ENCODE peak calls at places on chromosomes 5 and 9, in ten cellular contexts. I is IMR-90, A is heart left ventricle, Q is transverse colon, G is A549, N is sigmoid colon, R is ovary, O is K562, B is gastrocnemius medialis, K is vagina. W is an unnamed sample.

GRCh38 chr5:89313044-89313443 is 430.1 kb upstream of the MEF2C start:
- DNase-seq in K (no peak), N (no peak), A (no peak), R (no peak), Q (no peak), B (no peak), G (no peak), O (no peak), I (peak; percentile 74), W (no peak)

GRCh38 chr9:84325347-84325982 is 15.1 kb downstream of the SLC28A3 start:
- DNase-seq in O (no peak), I (peak; percentile 48), A (no peak), Q (no peak), K (no peak), G (no peak), R (no peak), B (no peak), N (no peak), W (peak; percentile 61)

GRCh38 chr5:111805071-111805470 is 48.1 kb upstream of the NREP start:
- DNase-seq in K (no peak), Q (no peak), I (no peak), G (no peak), O (no peak), R (no peak), A (no peak), B (no peak), N (no peak), W (no peak)

GRCh38 chr9:7328453-7328852 is 471.1 kb downstream of the DMAC1 start:
- DNase-seq in O (no peak), K (no peak), R (no peak), Q (no peak), A (no peak), I (no peak), N (no peak), B (no peak), G (no peak), W (no peak)

GRCh38 chr5:173327084-173327947 is 898 bp downstream of the STC2 start:
- DNase-seq in G (peak; percentile 45), R (no peak), O (peak; percentile 53), N (no peak), B (peak; percentile 37), K (no peak), A (no peak), I (peak; percentile 58), Q (no peak), W (no peak)

GRCh38 chr5:81853005-81853357 is 102.1 kb upstream of the SSBP2 start:
- DNase-seq in K (no peak), A (no peak), I (no peak), O (no peak), R (no peak), N (no peak), Q (no peak), B (no peak), G (no peak), W (no peak)

GRCh38 chr5:59793000-59793399 is 100.5 kb downstream of the PDE4D start:
- DNase-seq in A (peak; percentile 64), G (peak; percentile 87), O (no peak), R (no peak), N (peak; percentile 92), Q (peak; percentile 43), B (peak; percentile 43), I (peak; percentile 71), K (no peak), W (peak; percentile 46)

GRCh38 chr9:31027678-31028077 is 1356.8 kb upstream of the ACO1 start:
- DNase-seq in I (no peak), N (no peak), K (no peak), G (no peak), Q (no peak), R (no peak), B (no peak), A (no peak), O (no peak), W (no peak)

GRCh38 chr5:150670275-150670960 is 9.4 kb downstream of the MYOZ3 start:
- DNase-seq in R (no peak), N (no peak), Q (no peak), G (no peak), I (no peak), A (no peak), K (no peak), B (no peak), O (no peak), W (no peak)

GRCh38 chr9:90613502-90613901 is 29.1 kb downstream of the DIRAS2 start:
- DNase-seq in B (no peak), I (no peak), O (no peak), N (no peak), G (no peak), Q (no peak), A (no peak), R (no peak), K (no peak), W (no peak)

GRCh38 chr5:176492431-176492830 is 44.2 kb downstream of the FAF2 start:
- DNase-seq in O (no peak), I (peak; percentile 20), A (no peak), K (no peak), R (no peak), Q (no peak), G (no peak), N (no peak), B (no peak), W (no peak)

GRCh38 chr5:177487144-177487543 is 10.3 kb downstream of the PDLIM7 start:
- DNase-seq in A (no peak), G (no peak), R (no peak), K (no peak), O (no peak), B (no peak), N (no peak), I (no peak), Q (no peak), W (no peak)

GRCh38 chr5:154756203-154756870 is 1.2 kb downstream of the LARP1 start:
- DNase-seq in A (peak; percentile 75), N (peak; percentile 76), Q (peak; percentile 60), O (peak; percentile 81), B (peak; percentile 53), G (no peak), K (no peak), R (peak; percentile 72), I (no peak), W (peak; percentile 33)

GRCh38 chr5:89377752-89378455 is 494.9 kb upstream of the MEF2C start:
- DNase-seq in N (no peak), R (no peak), A (no peak), O (peak; percentile 24), Q (no peak), K (no peak), B (no peak), G (no peak), I (no peak), W (no peak)

GRCh38 chr9:117734523-117735314 is 30.5 kb downstream of the TLR4 start:
- DNase-seq in G (no peak), N (no peak), K (no peak), I (no peak), B (no peak), A (no peak), Q (no peak), O (no peak), R (no peak), W (peak; percentile 51)

GRCh38 chr5:119105971-119106370 is 35.1 kb downstream of the DMXL1 start:
- DNase-seq in K (no peak), Q (no peak), O (peak; percentile 18), R (no peak), N (no peak), B (no peak), G (no peak), A (no peak), I (no peak), W (no peak)

GRCh38 chr5:146461319-146461718 is 14.2 kb downstream of the TCERG1 start:
- DNase-seq in G (no peak), I (peak; percentile 20), N (no peak), Q (no peak), A (no peak), R (no peak), K (no peak), O (no peak), B (no peak), W (no peak)

GRCh38 chr5:80622756-80623155 is 31.7 kb upstream of the MSH3 start:
- DNase-seq in K (no peak), A (no peak), G (no peak), Q (no peak), O (no peak), B (no peak), R (no peak), I (no peak), N (no peak), W (no peak)

GRCh38 chr9:77980622-77981021 is 51.0 kb downstream of the GNAQ start:
- DNase-seq in B (no peak), N (no peak), R (no peak), A (no peak), O (no peak), I (peak; percentile 81), K (no peak), Q (no peak), G (no peak), W (no peak)

GRCh38 chr5:104932431-104932830 is 1369.8 kb upstream of the NUDT12 start:
- DNase-seq in N (no peak), Q (no peak), B (no peak), G (no peak), K (no peak), R (no peak), A (no peak), I (no peak), O (no peak), W (no peak)

GRCh38 chr5:107072440-107072839 is 598.3 kb downstream of the EFNA5 start:
- DNase-seq in O (no peak), B (no peak), A (no peak), I (peak; percentile 1), R (no peak), K (no peak), N (no peak), Q (no peak), G (no peak), W (no peak)

GRCh38 chr5:126600631-126601511 is at the start of gene PHAX:
- DNase-seq in B (peak; percentile 61), Q (peak; percentile 86), A (peak; percentile 89), R (peak; percentile 87), G (peak; percentile 77), N (peak; percentile 84), O (peak; percentile 89), I (peak; percentile 76), K (no peak), W (peak; percentile 82)
- TF ChIP-seq POLR2A in B (peak; percentile 34), Q (peak; percentile 46), A (no peak), R (peak; percentile 15), G (peak; percentile 80), N (no peak), O (peak; percentile 90), I (peak; percentile 40), K (no peak), W (peak; percentile 81)

GRCh38 chr9:137555179-137555578 is 3.5 kb downstream of the MRPL41 start:
- DNase-seq in R (no peak), Q (no peak), G (no peak), K (no peak), B (no peak), A (peak; percentile 40), O (no peak), I (no peak), N (no peak), W (no peak)
- TF ChIP-seq POLR2A in R (no peak), Q (no peak), G (no peak), K (no peak), B (no peak), A (no peak), O (no peak), I (no peak), N (no peak), W (no peak)

GRCh38 chr9:130689937-130690700 is 3.5 kb upstream of the EXOSC2 start:
- DNase-seq in Q (peak; percentile 83), I (peak; percentile 94), N (peak; percentile 91), B (peak; percentile 74), O (peak; percentile 92), G (peak; percentile 93), K (no peak), A (no peak), R (peak; percentile 66), W (peak; percentile 12)
- TF ChIP-seq POLR2A in Q (peak; percentile 95), I (peak; percentile 66), N (peak; percentile 68), B (no peak), O (peak; percentile 86), G (peak; percentile 38), K (peak; percentile 3), A (no peak), R (peak; percentile 80), W (no peak)

GRCh38 chr5:44809215-44809955 is 638 bp downstream of the MRPS30 start:
- DNase-seq in I (peak; percentile 62), K (no peak), G (peak; percentile 10), R (peak; percentile 35), B (peak; percentile 53), Q (peak; percentile 54), N (peak; percentile 65), O (peak; percentile 80), A (peak; percentile 67), W (peak; percentile 12)
- TF ChIP-seq POLR2A in I (peak; percentile 40), K (no peak), G (no peak), R (no peak), B (no peak), Q (no peak), N (no peak), O (peak; percentile 19), A (no peak), W (no peak)

W was measured in H54.